ENCODE peak calls at places on chromosomes 6 and 20, in ten cellular contexts. T is naive thymus-derived CD4-positive, alpha-beta T cell; O is naive B cell; N is GM12865; L is EH; I is T-helper 1 cell; A is nucleus accumbens; B is DMS153; H is cardiac fibroblast; M is naive thymus-derived CD8-positive, alpha-beta T cell. K is an unnamed sample.

GRCh38 chr6:26534681-26535465 is 3.3 kb upstream of the HMGN4 start:
- DNase-seq in T (no peak), O (no peak), N (no peak), L (no peak), I (no peak), A (no peak), B (no peak), H (no peak), M (no peak), K (no peak)

GRCh38 chr6:8958894-8959511 is 523.7 kb upstream of the SLC35B3 start:
- DNase-seq in T (no peak), O (no peak), N (no peak), L (peak), I (no peak), A (no peak), B (no peak), H (no peak), M (no peak), K (no peak)

GRCh38 chr20:19789009-19789408 is 31.0 kb downstream of the RIN2 start:
- DNase-seq in T (no peak), O (no peak), N (no peak), L (no peak), I (no peak), A (no peak), B (no peak), H (no peak), M (no peak), K (no peak)

GRCh38 chr20:25310921-25311728 is 63.2 kb downstream of the PYGB start:
- DNase-seq in T (no peak), O (no peak), N (no peak), L (peak), I (no peak), A (no peak), B (no peak), H (peak), M (no peak), K (no peak)

GRCh38 chr6:42387336-42387735 is 64.4 kb downstream of the TRERF1 start:
- DNase-seq in T (no peak), O (no peak), N (no peak), L (no peak), I (peak), A (no peak), B (no peak), H (no peak), M (peak), K (no peak)

GRCh38 chr20:49560646-49561045 is 7.3 kb downstream of the PTGIS start:
- DNase-seq in T (peak), O (no peak), N (no peak), L (no peak), I (no peak), A (no peak), B (no peak), H (no peak), M (no peak), K (no peak)

GRCh38 chr6:137269803-137270202 is 50.6 kb upstream of the IFNGR1 start:
- DNase-seq in T (no peak), O (no peak), N (no peak), L (peak), I (no peak), A (no peak), B (no peak), H (peak), M (no peak), K (no peak)

GRCh38 chr6:10719386-10720228 is 3.3 kb upstream of the TMEM14C start:
- DNase-seq in T (peak), O (no peak), N (no peak), L (peak), I (peak), A (no peak), B (no peak), H (peak), M (peak), K (peak)

GRCh38 chr6:32666420-32667300 is at the start of gene HLA-DQB1:
- DNase-seq in T (no peak), O (peak), N (peak), L (peak), I (peak), A (no peak), B (peak), H (peak), M (peak), K (peak)

GRCh38 chr6:148770408-148771211 is 23.8 kb downstream of the UST start:
- DNase-seq in T (no peak), O (no peak), N (peak), L (no peak), I (no peak), A (no peak), B (no peak), H (no peak), M (no peak), K (no peak)

GRCh38 chr6:12033770-12034169 is 21.7 kb downstream of the HIVEP1 start:
- DNase-seq in T (no peak), O (no peak), N (no peak), L (peak), I (no peak), A (no peak), B (no peak), H (peak), M (no peak), K (no peak)